ENCODE peak calls at places on chromosome 17, in five cellular contexts. Q is HFF-Myc; N is Daoy; R is activated effector memory CD4-positive, alpha-beta T cell treated with anti-CD3 and anti-CD28 coated beads, Interleukin-2, amount 50 U/mL, for 16 hours; A is NCI-H1694 treated with DMSO at 0.1 percent for 48 hours. P is an unnamed sample.

GRCh38 chr17:76714822-76715461 is 4.2 kb upstream of the MXRA7 start:
- DNase-seq in Q (no peak), N (peak; percentile 49), R (peak; percentile 91), A (peak; percentile 16), P (no peak)

GRCh38 chr17:8991514-8992285 is 26.2 kb upstream of the PIK3R5 start:
- DNase-seq in Q (no peak), N (peak; percentile 39), R (peak; percentile 85), A (peak; percentile 62), P (peak; percentile 68)

GRCh38 chr17:37361543-37361942 is 14.2 kb upstream of the C17orf78 start:
- DNase-seq in Q (no peak), N (no peak), R (no peak), A (no peak), P (no peak)

GRCh38 chr17:7060165-7060890 is 16.4 kb upstream of the SLC16A11 start:
- DNase-seq in Q (no peak), N (peak; percentile 94), R (peak; percentile 73), A (no peak), P (no peak)

GRCh38 chr17:41652461-41652960 is 28.1 kb upstream of the KRT17 start:
- DNase-seq in Q (no peak), N (no peak), R (no peak), A (no peak), P (no peak)

GRCh38 chr17:31327534-31328526 is 6.4 kb upstream of the EVI2A start:
- DNase-seq in Q (peak; percentile 50), N (peak; percentile 88), R (no peak), A (no peak), P (no peak)

GRCh38 chr17:55305321-55306087 is 40.7 kb downstream of the HLF start:
- DNase-seq in Q (no peak), N (no peak), R (no peak), A (no peak), P (no peak)

GRCh38 chr17:71412803-71413202 is 708.0 kb upstream of the SOX9 start:
- DNase-seq in Q (peak; percentile 70), N (peak; percentile 90), R (no peak), A (no peak), P (no peak)

GRCh38 chr17:1541367-1541904 is 21.2 kb downstream of the PITPNA start:
- DNase-seq in Q (no peak), N (no peak), R (no peak), A (no peak), P (no peak)

GRCh38 chr17:27765353-27765752 is 35.0 kb downstream of the NOS2 start:
- DNase-seq in Q (no peak), N (no peak), R (no peak), A (no peak), P (no peak)

GRCh38 chr17:41439375-41439774 is 1.4 kb downstream of the KRT38 start:
- DNase-seq in Q (no peak), N (no peak), R (no peak), A (no peak), P (no peak)

GRCh38 chr17:4499431-4500187 is 928 bp downstream of the SPNS2 start:
- DNase-seq in Q (no peak), N (no peak), R (peak; percentile 69), A (peak; percentile 36), P (peak; percentile 38)

GRCh38 chr17:1354022-1354421 is 46.0 kb downstream of the YWHAE start:
- DNase-seq in Q (no peak), N (no peak), R (no peak), A (no peak), P (no peak)

GRCh38 chr17:57811633-57812280 is 38.1 kb downstream of the MRPS23 start:
- DNase-seq in Q (no peak), N (peak; percentile 10), R (no peak), A (peak; percentile 20), P (no peak)

GRCh38 chr17:66855204-66855603 is 20.3 kb downstream of the CACNG5 start:
- DNase-seq in Q (no peak), N (peak; percentile 50), R (peak; percentile 75), A (peak; percentile 1), P (no peak)

GRCh38 chr17:5541610-5542202 is 42.6 kb downstream of the NLRP1 start:
- DNase-seq in Q (no peak), N (no peak), R (peak; percentile 37), A (no peak), P (no peak)

GRCh38 chr17:40433551-40434384 is 9.5 kb upstream of the IGFBP4 start:
- DNase-seq in Q (no peak), N (peak; percentile 41), R (peak; percentile 64), A (peak; percentile 29), P (no peak)

GRCh38 chr17:78819402-78819801 is 21.2 kb downstream of the USP36 start:
- DNase-seq in Q (no peak), N (no peak), R (no peak), A (no peak), P (no peak)

GRCh38 chr17:32783602-32784001 is 93.3 kb downstream of the MYO1D start:
- DNase-seq in Q (peak; percentile 45), N (peak; percentile 29), R (no peak), A (peak; percentile 64), P (peak; percentile 77)

GRCh38 chr17:57284984-57285646 is 28.8 kb downstream of the MSI2 start:
- DNase-seq in Q (no peak), N (no peak), R (peak; percentile 72), A (no peak), P (no peak)

GRCh38 chr17:70017941-70018340 is 57.1 kb upstream of the KCNJ16 start:
- DNase-seq in Q (no peak), N (no peak), R (no peak), A (no peak), P (no peak)

GRCh38 chr17:4230142-4230541 is 33.6 kb downstream of the ANKFY1 start:
- DNase-seq in Q (peak; percentile 97), N (peak; percentile 73), R (no peak), A (no peak), P (peak; percentile 18)

GRCh38 chr17:8173056-8173870 is 2.9 kb downstream of the TMEM107 start:
- DNase-seq in Q (peak; percentile 99), N (peak; percentile 92), R (peak; percentile 91), A (peak; percentile 99), P (peak; percentile 97)

GRCh38 chr17:64216385-64217248 is 46.4 kb downstream of the TEX2 start:
- DNase-seq in Q (no peak), N (no peak), R (no peak), A (peak; percentile 21), P (peak; percentile 90)

GRCh38 chr17:29674270-29674669 is 51.6 kb upstream of the CORO6 start:
- DNase-seq in Q (no peak), N (no peak), R (no peak), A (no peak), P (no peak)

GRCh38 chr17:10149573-10150399 is 48.6 kb downstream of the GAS7 start:
- DNase-seq in Q (peak; percentile 77), N (peak; percentile 87), R (no peak), A (no peak), P (no peak)

GRCh38 chr17:13521784-13522183 is 79.9 kb downstream of the HS3ST3A1 start:
- DNase-seq in Q (no peak), N (no peak), R (no peak), A (no peak), P (no peak)